ENCODE peak calls at places on chromosome 1, in five cellular contexts. B, H, X, C and Q are unnamed samples.

GRCh38 chr1:172751668-172752067 is 92.8 kb downstream of the FASLG start:
- DNase-seq in H (no peak), X (no peak), B (no peak), C (no peak), Q (no peak)

GRCh38 chr1:232682248-232682647 is 52.3 kb upstream of the SIPA1L2 start:
- DNase-seq in B (no peak), C (no peak), H (no peak), X (no peak), Q (no peak)

GRCh38 chr1:3699596-3699995 is 47.3 kb downstream of the TP73 start:
- DNase-seq in C (no peak), B (no peak), H (no peak), X (no peak), Q (no peak)

GRCh38 chr1:19200281-19200604 is 9.8 kb downstream of the UBR4 start:
- DNase-seq in H (no peak), C (no peak), B (no peak), X (no peak), Q (no peak)

GRCh38 chr1:226628624-226629155 is 80.1 kb downstream of the STUM start:
- DNase-seq in C (no peak), B (no peak), X (no peak), H (no peak), Q (no peak)

GRCh38 chr1:170351368-170351946 is 180.5 kb upstream of the GORAB start:
- DNase-seq in H (no peak), C (no peak), B (no peak), X (no peak), Q (no peak)

GRCh38 chr1:205492774-205493173 is 11.7 kb upstream of the CDK18 start:
- DNase-seq in X (no peak), B (no peak), C (no peak), H (no peak), Q (no peak)

GRCh38 chr1:46802081-46802480 is 3.2 kb downstream of the CYP4B1 start:
- DNase-seq in B (no peak), C (no peak), H (no peak), X (no peak), Q (no peak)

GRCh38 chr1:211632808-211633522 is 42.5 kb downstream of the NEK2 start:
- DNase-seq in C (no peak), H (no peak), X (no peak), B (no peak), Q (no peak)

GRCh38 chr1:54256756-54257155 is 56.8 kb downstream of the MRPL37 start:
- DNase-seq in H (no peak), X (no peak), B (no peak), C (no peak), Q (no peak)

GRCh38 chr1:54253480-54253879 is 53.5 kb downstream of the MRPL37 start:
- DNase-seq in B (no peak), C (no peak), H (no peak), X (no peak), Q (no peak)

GRCh38 chr1:54255026-54255425 is 55.1 kb downstream of the MRPL37 start:
- DNase-seq in H (no peak), B (no peak), C (no peak), X (no peak), Q (no peak)

GRCh38 chr1:54252371-54252770 is 52.4 kb downstream of the MRPL37 start:
- DNase-seq in X (no peak), H (no peak), B (no peak), C (no peak), Q (no peak)

GRCh38 chr1:54254055-54254454 is 54.1 kb downstream of the MRPL37 start:
- DNase-seq in X (no peak), C (no peak), B (no peak), H (no peak), Q (no peak)
- TF ChIP-seq SUZ12 in X (no peak), C (no peak), B (no peak), H (no peak), Q (no peak)

GRCh38 chr1:64041366-64042131 is 161.9 kb upstream of the UBE2U start:
- DNase-seq in B (no peak), H (no peak), C (no peak), X (no peak), Q (no peak)
- TF ChIP-seq SUZ12 in B (no peak), H (no peak), C (no peak), X (no peak), Q (no peak)

GRCh38 chr1:201499795-201500669 is 6.9 kb downstream of the CSRP1 start:
- DNase-seq in B (no peak), H (no peak), X (no peak), C (no peak), Q (no peak)
- TF ChIP-seq SUZ12 in B (no peak), H (no peak), X (no peak), C (no peak), Q (no peak)

GRCh38 chr1:58717979-58718378 is 18.1 kb upstream of the MYSM1 start:
- DNase-seq in C (no peak), B (no peak), H (no peak), X (no peak), Q (no peak)
- TF ChIP-seq SUZ12 in C (no peak), B (no peak), H (no peak), X (no peak), Q (no peak)

DNA sequence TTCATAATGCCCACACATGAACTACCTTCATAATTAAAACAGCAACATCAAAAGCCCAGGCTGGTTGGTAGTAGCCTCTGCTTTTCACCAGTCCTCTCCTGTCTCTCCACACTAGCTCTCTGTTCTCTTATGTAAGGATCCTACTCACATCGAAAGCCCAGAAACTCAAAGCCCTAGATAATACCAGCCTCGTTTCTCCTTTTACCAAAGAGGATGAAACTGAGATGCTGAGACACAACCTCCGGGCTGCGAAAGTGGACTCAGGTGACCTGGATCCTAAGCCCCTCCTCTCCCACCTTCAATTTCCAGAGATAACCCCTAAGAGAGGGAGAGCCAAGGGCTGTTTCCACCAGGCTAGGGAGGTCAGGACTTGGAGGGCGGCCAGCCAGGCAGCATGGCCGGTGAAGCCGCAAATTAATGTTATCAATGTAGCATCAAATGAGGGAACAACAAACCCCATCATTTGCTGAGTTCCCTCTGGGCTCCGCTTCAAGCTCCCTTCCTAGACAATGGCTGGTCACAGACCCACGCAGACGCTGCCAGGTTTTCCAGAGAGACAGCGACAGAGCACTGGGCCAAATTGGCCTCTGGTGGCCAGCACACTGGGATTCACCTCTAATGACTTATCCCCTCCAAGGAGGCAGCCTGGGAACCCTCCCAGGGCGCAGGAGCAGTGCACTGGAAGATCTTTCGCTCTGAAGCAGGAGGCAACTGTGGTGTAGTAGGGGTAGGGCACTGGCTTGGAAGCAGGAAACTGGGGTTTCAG is 20.7 kb upstream of the STMN1 start:
- DNase-seq in X (no peak), C (no peak), B (no peak), H (no peak), Q (peak)
- TF ChIP-seq SUZ12 in X (no peak), C (no peak), B (no peak), H (no peak), Q (no peak)